ENCODE peak calls at places on chromosomes 5 and 9, in ten cellular contexts. T is fibroblast of lung, D is psoas muscle, Y is A549, G is tibial nerve, M is left ventricle myocardium inferior, A is ovary, I is gastrocnemius medialis, R is uterus, L is colonic mucosa. X is an unnamed sample. For H3K4me1, the result is how much of the 10 kb centered on the place peaks cover.

GRCh38 chr5:141598389-141599360 is 20.1 kb downstream of the DIAPH1 start:
- DNase-seq in T (peak), D (no peak), Y (no peak), G (no peak), M (no peak), A (no peak), I (no peak), R (no peak), L (no peak), X (no peak)

GRCh38 chr9:6692891-6693361 is 47.4 kb upstream of the GLDC start:
- DNase-seq in T (no peak), D (no peak), Y (no peak), G (no peak), M (no peak), A (no peak), I (no peak), R (no peak), L (no peak), X (no peak)

GRCh38 chr5:69131304-69131703 is 35.6 kb upstream of the CCNB1 start:
- DNase-seq in T (no peak), D (no peak), Y (no peak), G (no peak), M (no peak), A (no peak), I (no peak), R (no peak), L (no peak), X (no peak)

GRCh38 chr9:76150016-76150415 is 244.2 kb downstream of the RFK start:
- DNase-seq in T (no peak), D (no peak), Y (no peak), G (no peak), M (no peak), A (no peak), I (no peak), R (no peak), L (no peak), X (no peak)

GRCh38 chr9:24257726-24258125 is 288.0 kb downstream of the IZUMO3 start:
- DNase-seq in T (no peak), D (no peak), Y (no peak), G (no peak), M (no peak), A (no peak), I (no peak), R (no peak), L (no peak), X (no peak)

GRCh38 chr5:61163905-61164304 is 1.6 kb upstream of the SMIM15 start:
- DNase-seq in T (no peak), D (no peak), Y (no peak), G (no peak), M (no peak), A (no peak), I (no peak), R (no peak), L (no peak), X (no peak)

GRCh38 chr9:95167998-95168397 is 149.5 kb downstream of the FANCC start:
- DNase-seq in T (peak), D (no peak), Y (peak), G (no peak), M (no peak), A (no peak), I (no peak), R (no peak), L (peak), X (no peak)

GRCh38 chr9:107489144-107489673 is 360 bp downstream of the KLF4 start:
- DNase-seq in T (peak), D (no peak), Y (no peak), G (no peak), M (no peak), A (no peak), I (no peak), R (no peak), L (no peak), X (no peak)

GRCh38 chr5:116037236-116037822 is 5.1 kb downstream of the ARL14EPL start:
- DNase-seq in T (peak), D (no peak), Y (peak), G (no peak), M (no peak), A (no peak), I (no peak), R (no peak), L (no peak), X (no peak)

GRCh38 chr5:36877667-36878420 is 1.3 kb downstream of the NIPBL start:
- DNase-seq in T (peak), D (no peak), Y (peak), G (no peak), M (no peak), A (no peak), I (no peak), R (no peak), L (peak), X (no peak)

GRCh38 chr5:122845253-122846050 is at the start of gene SNX24:
- DNase-seq in T (peak), D (peak), Y (peak), G (peak), M (peak), A (peak), I (peak), R (peak), L (peak), X (peak)

GRCh38 chr9:89408628-89409101 is 89.2 kb downstream of the SEMA4D start:
- DNase-seq in T (no peak), D (no peak), Y (no peak), G (no peak), M (no peak), A (no peak), I (no peak), R (no peak), L (no peak), X (no peak)

GRCh38 chr9:134174073-134174449 is 9.7 kb upstream of the RNU6ATAC start:
- DNase-seq in T (no peak), D (no peak), Y (no peak), G (no peak), M (no peak), A (no peak), I (no peak), R (no peak), L (no peak), X (peak)

GRCh38 chr9:38249587-38250210 is 142.8 kb upstream of the ALDH1B1 start:
- DNase-seq in T (no peak), D (no peak), Y (no peak), G (no peak), M (no peak), A (no peak), I (no peak), R (no peak), L (no peak), X (no peak)

GRCh38 chr5:78958672-78959410 is 26.3 kb downstream of the ARSB start:
- DNase-seq in T (no peak), D (no peak), Y (no peak), G (no peak), M (no peak), A (no peak), I (no peak), R (no peak), L (no peak), X (no peak)

DNA sequence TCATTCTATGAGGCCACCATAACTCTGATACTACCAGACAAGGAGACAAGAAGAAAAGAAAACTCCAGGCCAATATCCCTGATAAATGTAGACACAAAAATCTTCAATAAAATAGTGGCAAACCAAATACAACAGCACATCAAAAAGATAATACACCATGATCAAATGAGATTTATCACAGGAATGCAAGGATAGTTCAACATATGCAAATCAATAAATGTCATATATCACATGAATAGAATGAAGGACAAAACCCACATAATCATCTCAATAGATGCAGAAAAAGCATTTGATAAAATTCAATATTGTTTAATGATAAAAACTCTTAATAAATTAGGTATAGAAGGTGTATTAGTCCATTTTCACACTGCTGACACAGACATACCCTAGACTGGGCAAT is 139.9 kb downstream of the ADAMTS6 start:
- DNase-seq in T (no peak), D (no peak), Y (no peak), G (no peak), M (no peak), A (no peak), I (no peak), R (no peak), L (no peak), X (no peak)
- H3K27ac ChIP-seq in T (no peak), D (no peak), Y (no peak), G (no peak), M (no peak), A (no peak), I (no peak), R (no peak), L (no peak), X (no peak)

GRCh38 chr5:151142933-151143332 is 14.6 kb downstream of the ANXA6 start:
- DNase-seq in T (no peak), D (no peak), Y (no peak), G (no peak), M (no peak), A (no peak), I (no peak), R (no peak), L (no peak), X (no peak)
- H3K4me1 ChIP-seq in T (under half), D (half or more), Y (under half), G (under half), M (half or more), A (under half), I (half or more), R (under half), L (under half), X (under half)

GRCh38 chr5:37962389-37962788 is 122.5 kb upstream of the GDNF start:
- DNase-seq in T (no peak), D (no peak), Y (no peak), G (no peak), M (no peak), A (no peak), I (no peak), R (no peak), L (no peak), X (no peak)
- H3K27ac ChIP-seq in T (no peak), D (no peak), Y (no peak), G (no peak), M (peak), A (no peak), I (no peak), R (no peak), L (no peak), X (no peak)

GRCh38 chr5:33501260-33501659 is 60.5 kb downstream of the TARS1 start:
- DNase-seq in T (no peak), D (no peak), Y (no peak), G (no peak), M (no peak), A (no peak), I (no peak), R (no peak), L (no peak), X (no peak)

GRCh38 chr5:33507426-33507825 is 66.7 kb downstream of the TARS1 start:
- DNase-seq in T (no peak), D (no peak), Y (no peak), G (no peak), M (no peak), A (no peak), I (no peak), R (no peak), L (no peak), X (no peak)

GRCh38 chr5:33501899-33502298 is 61.1 kb downstream of the TARS1 start:
- DNase-seq in T (no peak), D (no peak), Y (no peak), G (no peak), M (no peak), A (no peak), I (no peak), R (no peak), L (no peak), X (no peak)
- H3K4me1 ChIP-seq in T (under half), D (under half), Y (under half), G (under half), M (under half), A (under half), I (under half), R (under half), L (under half), X (under half)

DNA sequence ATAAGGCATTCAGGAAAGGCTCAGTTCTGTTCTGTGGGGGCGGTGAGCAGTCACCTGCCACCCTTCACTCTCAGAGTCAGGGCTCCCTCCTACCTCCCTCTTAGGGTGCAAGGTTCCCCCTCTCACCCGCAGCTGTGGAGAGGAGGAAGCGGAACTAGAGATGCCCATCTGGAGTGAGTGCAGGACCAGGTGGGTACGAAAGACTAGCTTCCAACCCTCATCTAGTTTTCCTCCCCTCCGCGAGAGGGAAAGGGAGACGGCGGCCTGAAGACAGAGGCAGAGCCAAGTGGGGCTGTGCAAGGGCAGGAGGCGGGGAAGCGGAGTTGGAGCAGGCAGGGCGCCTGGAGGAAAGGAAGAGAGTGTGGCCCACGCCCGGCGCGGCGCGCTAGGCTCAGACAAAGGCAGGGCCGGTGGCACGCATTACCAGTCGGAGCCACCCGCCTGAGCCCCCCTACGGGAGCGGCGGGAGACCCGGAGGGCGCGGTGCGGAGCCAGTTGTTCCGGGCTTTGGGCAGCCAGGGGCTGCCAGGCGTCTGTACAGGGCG is 7.3 kb downstream of the PRR7 start:
- DNase-seq in T (no peak), D (no peak), Y (no peak), G (no peak), M (no peak), A (no peak), I (no peak), R (peak), L (no peak), X (no peak)
- H3K27ac ChIP-seq in T (no peak), D (no peak), Y (peak), G (peak), M (peak), A (no peak), I (no peak), R (peak), L (peak), X (no peak)

GRCh38 chr5:17719592-17719991 is 85.3 kb downstream of the TAF11L14 start:
- DNase-seq in T (no peak), D (no peak), Y (no peak), G (no peak), M (no peak), A (no peak), I (no peak), R (no peak), L (no peak), X (no peak)
- H3K4me1 ChIP-seq in T (under half), D (under half), Y (under half), G (under half), M (under half), A (under half), I (under half), R (under half), L (under half), X (under half)

GRCh38 chr5:101829255-101829654 is 466.8 kb downstream of the SLCO4C1 start:
- DNase-seq in T (no peak), D (no peak), Y (no peak), G (no peak), M (no peak), A (no peak), I (no peak), R (no peak), L (no peak), X (no peak)
- H3K27ac ChIP-seq in T (no peak), D (no peak), Y (no peak), G (no peak), M (no peak), A (no peak), I (no peak), R (no peak), L (no peak), X (no peak)

GRCh38 chr9:91266457-91266856 is 95.3 kb downstream of the AUH start:
- DNase-seq in T (no peak), D (no peak), Y (no peak), G (no peak), M (no peak), A (no peak), I (no peak), R (no peak), L (no peak), X (no peak)
- H3K4me1 ChIP-seq in T (under half), D (under half), Y (under half), G (under half), M (under half), A (under half), I (under half), R (under half), L (under half), X (under half)

DNA sequence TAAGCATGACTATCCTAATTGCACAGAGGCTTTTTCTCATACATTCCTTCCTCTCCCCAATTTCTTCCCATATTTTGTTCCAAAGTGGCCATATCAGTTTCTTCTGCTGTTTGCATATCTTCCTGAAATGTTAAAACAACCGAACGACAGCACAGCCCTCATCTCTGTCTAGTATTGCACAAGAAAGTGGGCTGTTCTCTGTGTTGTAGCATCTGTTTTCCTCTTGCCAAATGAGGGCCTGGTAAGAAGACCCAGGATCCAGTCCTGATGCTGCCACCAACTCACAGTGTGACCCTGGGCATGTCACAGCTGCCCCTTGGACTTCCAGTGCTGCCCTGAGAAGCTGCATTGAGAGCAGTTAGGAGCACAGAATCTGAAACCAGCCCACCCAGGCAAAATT is 4.1 kb downstream of the SLC31A2 start:
- DNase-seq in T (peak), D (no peak), Y (no peak), G (no peak), M (no peak), A (no peak), I (no peak), R (no peak), L (no peak), X (no peak)
- H3K27ac ChIP-seq in T (no peak), D (peak), Y (no peak), G (peak), M (peak), A (no peak), I (peak), R (no peak), L (no peak), X (no peak)

GRCh38 chr5:43216941-43217340 is 24.9 kb downstream of the NIM1K start:
- DNase-seq in T (no peak), D (no peak), Y (no peak), G (no peak), M (no peak), A (no peak), I (no peak), R (no peak), L (no peak), X (no peak)
- H3K4me1 ChIP-seq in T (under half), D (under half), Y (under half), G (under half), M (under half), A (under half), I (under half), R (under half), L (under half), X (under half)